ENCODE peak calls at places on chromosomes 4 and X, in four cellular contexts. R is fibroblast of lung, O is mammary epithelial cell, H is GM23248. T is an unnamed sample. For H3K27me3, the result is how much of the 10 kb centered on the place peaks cover.

GRCh38 chrX:14630724-14631123 is 101.4 kb downstream of the GLRA2 start:
- DNase-seq in H (peak), O (no peak), R (no peak), T (no peak)

GRCh38 chr4:40915318-40916217 is 165.8 kb downstream of the NSUN7 start:
- DNase-seq in O (no peak), R (peak), H (peak), T (peak)

GRCh38 chrX:1657367-1658082 is 42.7 kb downstream of the ASMT start:
- DNase-seq in H (peak), O (peak), R (peak), T (no peak)

GRCh38 chr4:77959566-77960338 is 97.1 kb downstream of the MRPL1 start:
- DNase-seq in O (peak), H (peak), R (peak), T (no peak)

GRCh38 chr4:3745886-3746656 is 20.1 kb upstream of the ADRA2C start:
- DNase-seq in O (no peak), R (no peak), H (peak), T (no peak)

GRCh38 chr4:128249787-128250668 is 37.6 kb downstream of the PGRMC2 start:
- DNase-seq in H (no peak), O (no peak), R (no peak), T (no peak)

GRCh38 chr4:72569719-72570235 is 756 bp upstream of the ADAMTS3 start:
- DNase-seq in H (peak), R (peak), O (no peak), T (peak)

GRCh38 chrX:101411984-101412383 is 4.0 kb downstream of the HNRNPH2 start:
- DNase-seq in R (no peak), O (no peak), H (no peak), T (no peak)

GRCh38 chr4:182768821-182769220 is 148.4 kb downstream of the DCTD start:
- DNase-seq in O (no peak), H (peak), R (peak), T (no peak)

GRCh38 chr4:182770969-182771330 is 146.2 kb downstream of the DCTD start:
- DNase-seq in O (no peak), H (no peak), R (peak), T (no peak)

GRCh38 chr4:182766851-182767250 is 150.3 kb downstream of the DCTD start:
- DNase-seq in O (no peak), H (no peak), R (no peak), T (no peak)

GRCh38 chr4:182775075-182775474 is 142.1 kb downstream of the DCTD start:
- DNase-seq in R (no peak), O (no peak), H (no peak), T (no peak)

DNA sequence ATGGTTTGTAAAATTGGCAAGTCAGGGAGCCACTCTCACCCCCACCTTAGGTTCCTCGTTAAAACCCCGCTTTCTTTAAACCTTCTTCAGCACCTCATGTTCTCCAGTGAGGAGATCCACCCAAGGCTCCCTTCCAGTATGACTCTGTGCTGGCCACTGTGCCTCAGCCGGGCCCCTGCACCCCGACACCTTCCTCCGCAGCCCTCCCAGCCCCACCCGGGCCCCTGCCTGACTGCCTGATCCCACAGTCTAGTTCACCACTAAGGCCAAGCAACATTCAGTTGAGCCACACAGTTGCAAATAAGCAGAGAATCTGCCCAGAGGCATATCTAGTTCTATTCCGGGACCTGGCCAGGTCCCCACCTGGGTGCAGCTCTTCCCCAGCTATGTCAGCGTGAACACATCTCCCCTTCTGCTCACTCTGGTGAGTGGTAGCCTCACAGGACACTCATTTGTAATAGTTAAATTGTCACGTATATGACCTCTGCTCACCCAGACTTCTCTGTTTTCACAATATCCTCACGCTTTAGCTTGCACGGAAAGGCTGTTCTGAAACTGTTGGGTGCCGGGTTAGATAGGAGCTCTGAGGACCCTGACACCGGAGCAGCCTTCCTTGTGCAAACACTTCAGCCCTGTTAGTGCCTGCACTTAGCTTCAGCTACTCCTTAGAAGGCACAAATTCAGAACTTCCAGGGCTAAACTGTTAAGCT is 146.8 kb downstream of the DCTD start:
- DNase-seq in R (no peak), O (no peak), H (no peak), T (no peak)
- H3K27me3 ChIP-seq in R (under half), O (under half), H (under half), T (under half)

DNA sequence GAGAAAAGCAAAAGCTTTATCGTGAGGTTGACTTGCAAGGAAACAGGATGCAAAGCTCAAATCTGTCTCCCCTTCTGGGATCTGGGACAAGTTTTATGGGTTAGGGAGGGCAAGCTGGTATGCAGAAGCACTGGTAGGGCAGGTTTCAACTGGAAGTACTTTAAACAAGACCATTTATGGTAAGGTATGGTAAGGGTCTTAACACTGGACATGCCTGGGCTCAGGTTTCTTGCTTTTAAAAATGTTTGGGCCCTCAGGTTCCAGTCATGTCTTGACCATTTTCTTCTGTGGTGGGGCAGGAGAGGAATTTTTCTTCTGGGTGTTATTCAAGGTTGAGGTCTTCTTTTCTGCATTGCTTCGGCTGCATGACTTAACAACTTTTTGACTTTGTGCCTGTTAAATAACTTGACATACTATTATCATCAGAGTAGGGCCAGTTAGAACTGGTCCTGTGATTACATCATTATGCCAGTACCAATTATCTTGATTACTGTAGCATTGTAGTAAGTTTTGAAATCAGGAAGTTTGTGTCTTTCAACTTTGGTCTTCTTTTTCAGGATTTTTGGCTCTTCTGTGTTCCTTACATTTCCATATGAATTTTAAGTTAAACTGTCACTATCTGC is 33.7 kb downstream of the CD38 start:
- DNase-seq in H (no peak), O (no peak), R (no peak), T (no peak)
- H3K4me2 ChIP-seq in H (no peak), O (no peak), R (no peak), T (no peak)

DNA sequence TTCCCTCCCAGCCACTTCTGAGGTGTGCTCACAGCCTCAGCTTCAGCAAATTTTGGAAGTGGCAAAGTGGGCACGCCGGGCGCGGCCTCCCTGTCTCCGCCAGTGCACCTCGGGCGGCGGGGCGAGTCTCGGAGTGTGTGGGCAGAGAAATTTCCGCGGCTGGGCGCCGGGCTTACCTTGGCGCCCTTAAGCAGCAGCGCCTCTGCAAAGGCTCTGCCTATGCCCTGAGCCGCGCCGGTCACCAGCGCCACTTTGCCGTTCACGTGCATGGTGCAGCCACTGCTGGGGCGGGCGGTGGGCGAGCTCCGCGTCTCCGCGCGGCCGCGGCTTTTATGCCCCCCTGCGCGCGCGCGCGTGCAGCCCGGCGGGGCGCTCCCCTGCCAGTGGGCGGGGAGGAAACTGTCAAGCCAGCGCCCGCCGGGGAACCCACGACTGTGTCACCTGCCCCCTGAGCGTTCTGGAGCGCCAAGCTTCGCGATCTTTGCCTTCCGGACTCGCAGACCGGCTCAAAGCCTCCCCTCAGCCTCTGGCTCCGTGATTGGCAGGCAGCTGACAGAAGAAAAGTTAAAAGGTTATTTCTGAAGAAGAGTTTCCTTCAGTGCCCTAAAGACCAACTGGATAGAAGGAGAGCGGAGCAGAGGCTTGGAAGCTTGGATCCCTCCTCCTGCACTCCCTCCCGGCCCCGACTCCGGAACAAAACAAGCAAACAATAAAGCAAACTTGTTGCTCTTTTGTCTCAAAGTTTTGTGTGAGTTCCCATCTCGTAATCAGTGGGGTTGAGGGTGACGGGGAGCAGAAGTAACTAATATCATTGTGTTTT is at the start of gene HPGD:
- DNase-seq in O (peak), R (peak), H (peak), T (peak)
- H3K27me3 ChIP-seq in O (under half), R (under half), H (half or more), T (under half)

DNA sequence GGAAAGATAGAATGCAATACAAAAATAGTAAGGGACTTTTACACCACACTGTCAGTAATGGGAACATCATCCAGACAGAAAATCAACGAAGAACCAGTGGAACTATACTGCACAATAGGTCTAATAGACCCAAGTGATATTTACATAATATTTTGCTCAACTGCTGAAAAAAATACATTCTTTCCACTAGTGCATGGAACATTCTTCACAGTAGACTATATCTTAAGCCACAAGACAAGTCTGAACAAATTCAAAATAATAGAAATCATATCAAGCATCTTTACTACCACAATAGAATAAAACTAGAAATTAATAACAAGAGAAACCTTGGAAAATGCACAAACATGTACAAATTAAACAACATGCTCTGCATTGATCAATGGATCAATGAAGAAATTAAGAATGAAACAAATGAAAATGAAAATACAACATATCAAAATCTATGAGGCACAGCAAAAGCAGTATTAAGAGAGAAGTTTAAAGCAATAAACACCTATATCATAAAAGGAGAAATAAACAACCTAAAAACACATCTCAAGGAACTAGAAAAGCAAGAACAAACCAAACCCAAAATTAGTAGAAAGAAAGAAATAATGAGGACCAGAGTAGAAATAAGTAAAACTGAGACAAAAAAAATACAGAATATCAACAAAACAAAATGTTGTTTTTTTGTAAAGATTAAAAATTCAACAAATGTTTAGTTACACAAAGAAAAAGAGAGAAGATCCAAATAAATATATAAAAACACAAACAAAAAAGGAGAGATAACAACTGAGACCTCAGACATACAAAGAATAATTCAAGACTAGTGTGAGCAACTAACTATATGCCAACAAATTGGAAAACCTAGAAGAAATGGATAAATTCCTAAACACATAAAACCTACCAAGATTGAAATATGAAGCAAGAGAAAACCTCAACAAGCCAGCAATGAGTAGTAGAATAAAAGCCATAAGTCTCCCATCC is 51.5 kb upstream of the ANTXR2 start:
- DNase-seq in O (peak), H (no peak), R (no peak), T (no peak)
- H3K4me2 ChIP-seq in O (peak), H (no peak), R (peak), T (peak)

DNA sequence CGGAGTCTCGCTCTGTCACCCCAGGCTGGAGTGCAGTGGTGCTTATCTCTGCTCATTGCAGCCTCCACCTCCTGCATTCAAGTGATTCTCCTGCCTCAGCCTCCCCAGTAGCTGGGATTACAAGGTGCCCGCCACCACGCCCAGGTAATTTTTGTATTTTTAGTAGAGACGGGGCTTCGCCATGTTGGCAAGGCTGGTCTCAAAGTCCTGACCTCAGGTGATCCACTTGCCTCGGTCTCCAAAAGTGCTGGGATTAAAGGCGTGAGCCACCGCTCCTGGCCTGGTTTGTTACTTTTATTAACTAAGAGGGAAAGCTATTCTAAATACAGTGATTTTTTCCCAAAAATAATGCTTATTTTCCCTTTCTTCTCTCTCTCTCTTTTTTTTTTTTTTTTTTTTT is 866 bp upstream of the CENPE start:
- DNase-seq in R (no peak), O (no peak), H (no peak), T (no peak)
- H3K27me3 ChIP-seq in R (under half), O (under half), H (under half), T (under half)

GRCh38 chrX:576904-577303 is 53.7 kb upstream of the SHOX start:
- DNase-seq in O (no peak), H (no peak), R (no peak), T (no peak)

GRCh38 chrX:581066-581465 is 49.5 kb upstream of the SHOX start:
- DNase-seq in H (no peak), R (no peak), O (no peak), T (no peak)

GRCh38 chrX:584572-584971 is 46.0 kb upstream of the SHOX start:
- DNase-seq in H (no peak), R (no peak), O (no peak), T (no peak)

GRCh38 chrX:581717-582116 is 48.9 kb upstream of the SHOX start:
- DNase-seq in R (no peak), O (no peak), H (no peak), T (no peak)

GRCh38 chrX:580020-580419 is 50.6 kb upstream of the SHOX start:
- DNase-seq in O (no peak), R (no peak), H (no peak), T (no peak)
- H3K4me2 ChIP-seq in O (no peak), R (no peak), H (no peak), T (no peak)

DNA sequence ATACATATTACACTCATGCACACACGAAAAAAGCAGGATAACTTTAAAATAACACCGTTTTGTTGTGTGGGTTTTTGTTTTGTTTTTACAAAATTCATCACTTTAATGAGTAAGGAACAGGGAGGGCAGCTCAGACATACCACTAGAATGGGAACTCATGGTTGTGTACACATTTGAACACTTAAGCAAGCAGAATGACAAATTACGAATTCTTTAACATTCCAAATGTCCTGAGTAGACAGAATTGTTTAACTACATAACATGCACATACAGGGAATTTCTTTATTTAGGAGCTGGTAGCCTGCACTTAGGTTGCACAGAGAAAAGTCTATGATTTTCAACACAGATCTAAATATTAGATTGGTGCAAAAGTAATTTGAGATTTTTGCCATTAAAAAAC is 96.4 kb downstream of the ATP8A1 start:
- DNase-seq in R (peak), O (no peak), H (no peak), T (peak)
- H3K27me3 ChIP-seq in R (under half), O (under half), H (under half), T (under half)

T was measured in osteoblast.